ENCODE peak calls at places on chromosomes 3 and 15, in eight cellular contexts. F is coronary artery; G is uterus; M is fibroblast of pulmonary artery; T is AG04450; A is IMR-90; N is kidney epithelial cell; O is CD8-positive, alpha-beta T cell. D is an unnamed sample.

GRCh38 chr3:195226445-195226844 is 44.5 kb downstream of the XXYLT1 start:
- DNase-seq in M (no peak), O (no peak), N (no peak), T (no peak), G (peak; percentile 4), F (peak; percentile 33), A (no peak), D (no peak)

GRCh38 chr3:101203411-101203810 is 117.0 kb downstream of the IMPG2 start:
- DNase-seq in N (no peak), M (peak; percentile 20), T (no peak), G (no peak), O (no peak), F (no peak), A (peak; percentile 17), D (peak; percentile 67)

GRCh38 chr3:105853801-105854432 is 14.9 kb downstream of the CBLB start:
- DNase-seq in O (no peak), F (no peak), N (no peak), T (no peak), G (no peak), A (no peak), M (no peak), D (no peak)

GRCh38 chr15:88249220-88249619 is 7.3 kb downstream of the NTRK3 start:
- DNase-seq in G (peak; percentile 53), F (peak; percentile 89), O (no peak), T (no peak), N (no peak), M (peak; percentile 18), A (no peak), D (peak; percentile 37)

GRCh38 chr15:59528429-59528828 is 83.2 kb upstream of the GCNT3 start:
- DNase-seq in G (no peak), T (no peak), A (no peak), M (no peak), O (no peak), F (no peak), N (no peak), D (no peak)

GRCh38 chr15:89654311-89654761 is 931 bp downstream of the KIF7 start:
- DNase-seq in M (peak; percentile 38), G (no peak), A (peak; percentile 36), T (no peak), O (no peak), F (no peak), N (no peak), D (peak; percentile 65)

GRCh38 chr15:86481720-86482119 is 402.0 kb downstream of the AGBL1 start:
- DNase-seq in T (no peak), O (no peak), N (no peak), F (no peak), M (no peak), A (no peak), G (no peak), D (no peak)

GRCh38 chr15:98069256-98069655 is 108.8 kb downstream of the ARRDC4 start:
- DNase-seq in G (no peak), A (no peak), T (no peak), F (no peak), N (no peak), M (no peak), O (no peak), D (peak; percentile 50)

GRCh38 chr15:96366526-96366877 is 36.0 kb downstream of the NR2F2 start:
- DNase-seq in O (no peak), M (no peak), G (no peak), A (no peak), N (no peak), F (no peak), T (no peak), D (no peak)

GRCh38 chr3:48847053-48847585 is 555 bp downstream of the PRKAR2A start:
- DNase-seq in F (peak; percentile 92), T (no peak), O (peak; percentile 27), G (peak; percentile 78), A (peak; percentile 75), N (no peak), M (peak; percentile 79), D (peak; percentile 74)

GRCh38 chr3:101574388-101575156 is 592 bp downstream of the PCNP start:
- DNase-seq in M (peak; percentile 53), G (peak; percentile 40), A (peak; percentile 62), F (peak; percentile 77), T (no peak), N (no peak), O (no peak), D (peak; percentile 54)

GRCh38 chr3:6799264-6799915 is 61.5 kb upstream of the GRM7 start:
- DNase-seq in N (no peak), T (no peak), G (no peak), F (no peak), M (peak; percentile 6), A (no peak), O (no peak), D (peak; percentile 1)

GRCh38 chr3:12932347-12932746 is 91.0 kb upstream of the RPL32 start:
- DNase-seq in F (peak; percentile 82), O (no peak), M (no peak), T (no peak), G (no peak), A (no peak), N (no peak), D (no peak)

GRCh38 chr3:149572796-149573414 is 84.9 kb downstream of the WWTR1 start:
- DNase-seq in N (no peak), T (no peak), O (no peak), A (peak; percentile 85), F (no peak), M (peak; percentile 65), G (no peak), D (peak; percentile 74)

GRCh38 chr3:170078620-170079281 is 41.0 kb downstream of the GPR160 start:
- DNase-seq in N (no peak), T (no peak), F (no peak), O (no peak), M (no peak), A (no peak), G (no peak), D (no peak)
- TF ChIP-seq CTCF in N (peak; percentile 18), T (no peak), F (no peak), O (no peak), M (no peak), A (no peak), G (no peak), D (no peak)

GRCh38 chr15:64836023-64836536 is 5.6 kb upstream of the PLEKHO2 start:
- DNase-seq in G (no peak), O (no peak), M (no peak), F (no peak), N (no peak), A (no peak), T (no peak), D (no peak)
- TF ChIP-seq CTCF in G (no peak), O (no peak), M (no peak), F (peak; percentile 10), N (no peak), A (no peak), T (no peak), D (no peak)

GRCh38 chr3:161925749-161926360 is 429.2 kb downstream of the OTOL1 start:
- DNase-seq in G (no peak), O (no peak), F (no peak), T (no peak), N (no peak), M (no peak), A (no peak), D (no peak)
- TF ChIP-seq CTCF in G (no peak), O (no peak), F (no peak), T (peak; percentile 26), N (no peak), M (peak; percentile 14), A (peak; percentile 38), D (peak; percentile 39)

GRCh38 chr15:73467758-73468157 is 24.8 kb downstream of the REC114 start:
- DNase-seq in G (no peak), N (no peak), T (no peak), M (no peak), F (no peak), A (no peak), O (no peak), D (no peak)

GRCh38 chr15:73460662-73461061 is 17.7 kb downstream of the REC114 start:
- DNase-seq in A (no peak), M (no peak), F (no peak), O (no peak), G (no peak), T (no peak), N (no peak), D (no peak)

GRCh38 chr15:73464602-73465001 is 21.6 kb downstream of the REC114 start:
- DNase-seq in T (no peak), G (no peak), N (no peak), A (no peak), F (no peak), O (no peak), M (no peak), D (no peak)
- TF ChIP-seq CTCF in T (peak; percentile 27), G (no peak), N (peak; percentile 14), A (no peak), F (no peak), O (no peak), M (peak; percentile 15), D (peak; percentile 25)

D was measured in AG10803.